ENCODE peak calls at places on chromosomes 6 and 20, in five cellular contexts. One of them, this sample, is unnamed.

GRCh38 chr6:27668442-27669275 is 195.8 kb upstream of the ZNF184 start:
- DNase-seq in keratinocyte: peak; percentile 69
- DNase-seq in HepG2: peak; percentile 66
- DNase-seq in mesenchymal stem cell: peak; percentile 61
- DNase-seq in fibroblast of lung: peak; percentile 73
- DNase-seq in this sample: peak; percentile 74

GRCh38 chr6:122202576-122203137 is 196.8 kb upstream of the HSF2 start:
- DNase-seq in HepG2: peak; percentile 2
- DNase-seq in keratinocyte: no peak
- DNase-seq in fibroblast of lung: no peak
- DNase-seq in mesenchymal stem cell: peak; percentile 5
- DNase-seq in this sample: no peak

GRCh38 chr6:138287144-138287955 is 69.1 kb upstream of the PBOV1 start:
- DNase-seq in fibroblast of lung: no peak
- DNase-seq in keratinocyte: peak; percentile 58
- DNase-seq in HepG2: peak; percentile 58
- DNase-seq in mesenchymal stem cell: peak; percentile 5
- DNase-seq in this sample: peak; percentile 52

GRCh38 chr20:36823126-36823525 is 49.6 kb upstream of the DSN1 start:
- DNase-seq in HepG2: no peak
- DNase-seq in fibroblast of lung: peak; percentile 28
- DNase-seq in mesenchymal stem cell: no peak
- DNase-seq in keratinocyte: no peak
- DNase-seq in this sample: no peak

GRCh38 chr6:52551483-52552277 is 25.2 kb downstream of the TRAM2 start:
- DNase-seq in HepG2: peak; percentile 77
- DNase-seq in mesenchymal stem cell: peak; percentile 60
- DNase-seq in fibroblast of lung: peak; percentile 80
- DNase-seq in keratinocyte: no peak
- DNase-seq in this sample: peak; percentile 86

GRCh38 chr6:158818008-158818579 is 1.1 kb downstream of the EZR start:
- DNase-seq in mesenchymal stem cell: peak; percentile 83
- DNase-seq in fibroblast of lung: peak; percentile 73
- DNase-seq in HepG2: peak; percentile 55
- DNase-seq in keratinocyte: no peak
- DNase-seq in this sample: peak; percentile 94

GRCh38 chr6:44926556-44926955 is 401.6 kb upstream of the RUNX2 start:
- DNase-seq in mesenchymal stem cell: no peak
- DNase-seq in fibroblast of lung: no peak
- DNase-seq in HepG2: no peak
- DNase-seq in keratinocyte: no peak
- DNase-seq in this sample: peak; percentile 34

GRCh38 chr6:72987305-72987704 is 238.0 kb downstream of the KHDC1L start:
- DNase-seq in fibroblast of lung: no peak
- DNase-seq in keratinocyte: no peak
- DNase-seq in mesenchymal stem cell: no peak
- DNase-seq in HepG2: no peak
- DNase-seq in this sample: no peak

GRCh38 chr20:33676652-33677645 is 2.7 kb upstream of the NECAB3 start:
- DNase-seq in HepG2: no peak
- DNase-seq in fibroblast of lung: no peak
- DNase-seq in keratinocyte: no peak
- DNase-seq in mesenchymal stem cell: no peak
- DNase-seq in this sample: no peak

GRCh38 chr6:121838842-121839241 is 403.4 kb downstream of the GJA1 start:
- DNase-seq in keratinocyte: peak; percentile 58
- DNase-seq in HepG2: no peak
- DNase-seq in fibroblast of lung: peak; percentile 74
- DNase-seq in mesenchymal stem cell: peak; percentile 86
- DNase-seq in this sample: no peak

GRCh38 chr6:128504003-128504654 is 16.3 kb downstream of the PTPRK start:
- DNase-seq in HepG2: no peak
- DNase-seq in mesenchymal stem cell: no peak
- DNase-seq in keratinocyte: no peak
- DNase-seq in fibroblast of lung: no peak
- DNase-seq in this sample: no peak

GRCh38 chr6:169962604-169963469 is 211.4 kb downstream of the ERMARD start:
- DNase-seq in mesenchymal stem cell: no peak
- DNase-seq in fibroblast of lung: no peak
- DNase-seq in HepG2: no peak
- DNase-seq in keratinocyte: no peak
- DNase-seq in this sample: no peak

DNA sequence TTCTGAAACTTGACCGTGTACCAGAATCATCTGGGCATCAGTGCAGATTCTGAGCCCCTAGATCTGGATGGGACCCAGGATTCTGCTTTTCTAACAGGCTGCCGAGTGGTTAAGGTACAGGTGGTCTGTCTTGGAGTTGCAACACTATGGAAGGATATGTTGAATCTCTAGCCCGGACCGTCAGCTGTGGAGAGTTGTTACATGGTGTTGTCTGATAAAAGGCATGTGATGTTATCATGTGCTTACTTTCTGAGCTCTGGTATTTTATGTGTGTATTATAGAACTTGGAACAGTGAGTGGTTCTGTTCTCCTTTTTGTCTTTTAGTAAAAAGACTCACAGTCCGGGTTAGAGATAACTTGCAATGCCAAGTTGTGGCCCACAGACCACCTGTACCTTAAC is 123.0 kb downstream of the JARID2 start:
- DNase-seq in fibroblast of lung: no peak
- DNase-seq in keratinocyte: no peak
- DNase-seq in mesenchymal stem cell: no peak
- DNase-seq in HepG2: no peak
- DNase-seq in this sample: no peak
- H3K4me1 ChIP-seq in fibroblast of lung: peaks cover 6% of the 10 kb centered on the region
- H3K4me1 ChIP-seq in keratinocyte: peaks cover 42% of the 10 kb centered on the region
- H3K4me1 ChIP-seq in mesenchymal stem cell: peaks cover 6% of the 10 kb centered on the region
- H3K4me1 ChIP-seq in HepG2: peaks cover 5% of the 10 kb centered on the region
- H3K4me1 ChIP-seq in this sample: peaks cover 18% of the 10 kb centered on the region

DNA sequence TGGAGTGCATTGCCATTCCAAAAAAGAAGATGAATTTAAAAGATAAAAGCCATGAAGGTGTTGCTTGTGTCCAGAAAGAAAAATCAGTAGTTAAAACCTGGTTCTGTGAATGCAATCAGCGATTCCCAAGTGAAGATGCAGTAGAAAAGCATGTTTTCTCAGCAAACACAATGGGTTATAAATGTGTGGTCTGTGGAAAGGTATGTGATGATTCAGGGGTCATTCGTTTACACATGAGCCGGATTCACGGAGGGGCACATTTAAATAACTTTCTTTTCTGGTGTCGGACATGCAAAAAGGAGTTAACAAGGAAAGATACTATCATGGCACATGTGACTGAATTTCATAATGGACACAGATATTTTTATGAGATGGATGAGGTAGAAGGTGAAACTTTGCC is 24.7 kb upstream of the BAG2 start:
- DNase-seq in mesenchymal stem cell: no peak
- DNase-seq in keratinocyte: no peak
- DNase-seq in fibroblast of lung: no peak
- DNase-seq in HepG2: no peak
- DNase-seq in this sample: no peak
- H3K4me2 ChIP-seq in mesenchymal stem cell: no peak overlapping the region
- H3K4me2 ChIP-seq in keratinocyte: no peak overlapping the region
- H3K4me2 ChIP-seq in fibroblast of lung: no peak overlapping the region
- H3K4me2 ChIP-seq in HepG2: no peak overlapping the region
- H3K4me2 ChIP-seq in this sample: no peak overlapping the region

DNA sequence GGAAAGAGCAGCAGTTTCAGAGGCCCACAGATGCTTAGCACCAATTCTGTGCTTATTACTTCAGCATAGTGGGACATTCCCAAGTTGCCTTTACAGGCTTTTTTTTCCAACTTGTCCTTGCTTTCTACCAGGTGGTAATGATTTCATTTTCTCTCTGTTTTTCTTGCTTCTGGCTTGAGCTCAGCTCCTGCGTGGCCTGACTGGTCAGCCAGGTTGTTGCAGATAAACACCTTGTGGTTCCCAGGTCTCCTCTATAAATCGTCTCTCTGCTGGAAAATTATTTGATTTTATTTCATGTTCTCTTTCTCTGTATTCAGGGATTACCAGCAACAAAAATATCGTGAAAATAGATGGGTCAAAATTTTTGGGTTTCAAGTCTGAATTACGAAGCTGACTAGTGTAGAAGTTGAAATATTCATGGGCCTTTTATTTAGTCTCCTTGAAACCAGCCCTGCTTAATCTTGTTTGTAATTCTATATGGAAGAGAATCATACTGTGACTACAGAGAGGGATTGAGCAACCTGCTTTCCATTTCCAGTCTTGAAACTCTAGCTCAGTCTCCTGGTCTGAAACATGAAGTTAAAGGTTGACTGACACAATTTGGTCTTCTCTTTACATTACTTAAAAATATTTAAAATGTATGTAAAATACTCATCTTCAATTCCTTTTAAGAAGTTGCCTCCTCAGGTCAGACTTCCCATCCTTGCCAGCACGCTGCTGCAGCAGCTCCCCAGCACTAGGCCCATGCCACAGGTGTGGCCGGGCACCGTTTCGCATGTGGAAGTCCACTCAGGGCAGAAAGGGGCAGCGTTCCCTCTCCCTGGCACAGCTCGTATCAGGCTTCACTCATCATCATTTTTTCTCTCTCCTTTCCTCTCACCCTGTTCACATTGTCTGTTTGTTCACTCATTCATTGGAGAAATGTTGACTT is 7.0 kb downstream of the DUSP22 start:
- DNase-seq in keratinocyte: no peak
- DNase-seq in fibroblast of lung: peak; percentile 29
- DNase-seq in mesenchymal stem cell: peak; percentile 47
- DNase-seq in HepG2: no peak
- DNase-seq in this sample: no peak
- H3K4me1 ChIP-seq in keratinocyte: peaks cover 13% of the 10 kb centered on the region
- H3K4me1 ChIP-seq in fibroblast of lung: no peaks in the 10 kb centered on the region
- H3K4me1 ChIP-seq in mesenchymal stem cell: peaks cover 5% of the 10 kb centered on the region
- H3K4me1 ChIP-seq in HepG2: peaks cover 21% of the 10 kb centered on the region
- H3K4me1 ChIP-seq in this sample: no peaks in the 10 kb centered on the region

GRCh38 chr20:46543959-46544358 is 6.5 kb downstream of the OCSTAMP start:
- DNase-seq in fibroblast of lung: no peak
- DNase-seq in keratinocyte: no peak
- DNase-seq in HepG2: no peak
- DNase-seq in mesenchymal stem cell: no peak
- DNase-seq in this sample: no peak
- H3K4me2 ChIP-seq in fibroblast of lung: no peak overlapping the region
- H3K4me2 ChIP-seq in keratinocyte: no peak overlapping the region
- H3K4me2 ChIP-seq in HepG2: no peak overlapping the region
- H3K4me2 ChIP-seq in mesenchymal stem cell: no peak overlapping the region
- H3K4me2 ChIP-seq in this sample: no peak overlapping the region

DNA sequence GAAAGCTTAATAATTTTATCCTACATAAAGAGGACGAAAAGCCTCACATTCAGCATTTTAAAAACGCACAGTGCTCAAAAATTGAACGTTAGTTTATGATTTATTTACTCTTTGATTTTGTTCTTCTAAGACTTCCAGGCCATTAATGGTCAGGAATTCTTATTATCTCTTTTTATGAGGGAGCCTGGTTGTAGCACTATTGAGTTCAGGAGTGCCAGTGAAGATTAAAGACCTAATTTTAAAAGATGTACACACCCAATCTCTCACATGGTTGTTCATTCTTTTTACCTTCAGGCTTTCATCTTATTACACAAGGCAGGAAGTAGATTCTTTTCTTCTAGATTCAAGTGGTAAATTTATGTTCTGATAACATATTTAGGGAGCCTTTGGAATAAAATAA is 68.6 kb downstream of the HDDC2 start:
- DNase-seq in fibroblast of lung: no peak
- DNase-seq in mesenchymal stem cell: no peak
- DNase-seq in HepG2: no peak
- DNase-seq in keratinocyte: no peak
- DNase-seq in this sample: peak; percentile 2
- H3K4me1 ChIP-seq in fibroblast of lung: peaks cover 6% of the 10 kb centered on the region
- H3K4me1 ChIP-seq in mesenchymal stem cell: no peaks in the 10 kb centered on the region
- H3K4me1 ChIP-seq in HepG2: no peaks in the 10 kb centered on the region
- H3K4me1 ChIP-seq in keratinocyte: peaks cover 14% of the 10 kb centered on the region
- H3K4me1 ChIP-seq in this sample: peaks cover 37% of the 10 kb centered on the region

DNA sequence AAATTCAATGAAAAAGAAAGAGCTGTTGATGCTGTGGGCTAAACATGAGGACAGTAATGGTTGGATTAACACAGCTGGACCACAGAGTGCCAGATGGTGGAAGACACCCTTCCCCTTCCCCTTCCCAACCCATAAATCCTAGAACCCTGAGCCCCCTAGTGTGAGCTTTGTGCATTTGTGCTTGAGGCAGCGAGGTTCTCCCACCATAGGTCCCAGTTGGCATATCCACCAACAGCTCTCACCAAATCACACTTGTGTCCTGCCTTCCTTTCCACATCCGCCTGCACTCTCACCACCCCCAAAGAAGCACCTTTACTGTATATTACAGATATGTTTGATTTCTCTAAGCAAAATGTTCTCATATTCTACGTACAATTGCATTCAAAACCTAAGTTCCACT is 32.8 kb upstream of the HBS1L start:
- DNase-seq in mesenchymal stem cell: no peak
- DNase-seq in HepG2: peak; percentile 27
- DNase-seq in fibroblast of lung: no peak
- DNase-seq in keratinocyte: no peak
- DNase-seq in this sample: no peak
- H3K4me2 ChIP-seq in mesenchymal stem cell: no peak overlapping the region
- H3K4me2 ChIP-seq in HepG2: no peak overlapping the region
- H3K4me2 ChIP-seq in fibroblast of lung: no peak overlapping the region
- H3K4me2 ChIP-seq in keratinocyte: no peak overlapping the region
- H3K4me2 ChIP-seq in this sample: no peak overlapping the region

GRCh38 chr6:31836676-31837611 is 9.4 kb downstream of the HSPA1B start:
- DNase-seq in HepG2: no peak
- DNase-seq in fibroblast of lung: peak; percentile 65
- DNase-seq in keratinocyte: no peak
- DNase-seq in mesenchymal stem cell: peak; percentile 68
- DNase-seq in this sample: peak; percentile 74

GRCh38 chr6:31836036-31836675 is 8.6 kb downstream of the HSPA1B start:
- DNase-seq in fibroblast of lung: no peak
- DNase-seq in mesenchymal stem cell: no peak
- DNase-seq in HepG2: no peak
- DNase-seq in keratinocyte: no peak
- DNase-seq in this sample: peak; percentile 33

GRCh38 chr6:31834367-31834703 is 6.8 kb downstream of the HSPA1B start:
- DNase-seq in mesenchymal stem cell: peak; percentile 89
- DNase-seq in HepG2: peak; percentile 92
- DNase-seq in fibroblast of lung: peak; percentile 89
- DNase-seq in keratinocyte: no peak
- DNase-seq in this sample: peak; percentile 95

GRCh38 chr6:31837612-31838553 is 10.3 kb downstream of the HSPA1B start:
- DNase-seq in fibroblast of lung: no peak
- DNase-seq in keratinocyte: no peak
- DNase-seq in HepG2: no peak
- DNase-seq in mesenchymal stem cell: no peak
- DNase-seq in this sample: peak; percentile 29

DNA sequence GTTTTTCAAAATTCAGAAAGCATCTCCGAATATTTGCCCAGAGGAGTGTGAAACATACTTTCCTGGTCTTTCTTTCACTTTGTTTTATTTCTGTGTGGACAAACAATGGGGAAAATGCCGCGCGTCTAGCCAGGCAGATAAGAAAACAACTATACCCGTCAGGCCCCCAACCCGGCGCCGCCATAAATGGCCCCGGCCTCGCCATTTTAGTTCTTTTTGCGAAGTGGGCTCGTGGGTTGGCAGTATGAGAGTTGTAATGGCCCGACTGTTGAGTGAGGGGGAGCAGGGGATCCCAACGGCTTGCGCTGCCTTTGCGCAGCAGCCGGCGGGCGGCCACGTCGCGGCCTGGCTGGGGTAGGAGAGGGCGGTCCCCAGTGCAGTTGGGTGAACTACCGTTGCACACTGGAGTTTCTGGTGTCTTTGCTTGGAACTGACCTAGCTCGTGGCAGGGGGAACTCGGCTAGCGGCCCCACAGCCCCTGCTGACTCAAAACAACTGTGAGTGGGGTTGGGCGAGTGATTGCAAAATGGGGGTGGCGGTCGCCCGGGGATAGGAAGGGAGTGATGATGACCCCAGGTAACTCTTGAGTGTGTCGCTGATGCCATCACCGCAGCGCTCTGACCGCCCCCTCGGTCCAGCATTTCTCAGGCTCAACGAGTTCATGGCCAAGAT is 7.3 kb downstream of the HSPA1B start:
- DNase-seq in HepG2: peak; percentile 77
- DNase-seq in fibroblast of lung: no peak
- DNase-seq in mesenchymal stem cell: no peak
- DNase-seq in keratinocyte: no peak
- DNase-seq in this sample: peak; percentile 80
- H3K4me1 ChIP-seq in HepG2: peaks cover 56% of the 10 kb centered on the region
- H3K4me1 ChIP-seq in fibroblast of lung: peaks cover 15% of the 10 kb centered on the region
- H3K4me1 ChIP-seq in mesenchymal stem cell: peaks cover 22% of the 10 kb centered on the region
- H3K4me1 ChIP-seq in keratinocyte: peaks cover 24% of the 10 kb centered on the region
- H3K4me1 ChIP-seq in this sample: peaks cover 44% of the 10 kb centered on the region